ENCODE peak calls at places on chromosomes 2 and 18, in six cellular contexts. V is endothelial cell of umbilical vein, Z is A549, M is WTC11, C is K562, K is HCT116. S is an unnamed sample.

GRCh38 chr18:23173912-23174311 is 38.6 kb downstream of the CABLES1 start:
- DNase-seq in V (no peak), M (no peak), K (no peak), C (no peak), Z (no peak), S (no peak)

GRCh38 chr18:55511277-55511676 is 76.7 kb downstream of the TCF4 start:
- DNase-seq in K (no peak), Z (no peak), C (no peak), M (no peak), V (no peak), S (no peak)

GRCh38 chr18:10239138-10239537 is 215.3 kb upstream of the APCDD1 start:
- DNase-seq in C (no peak), K (no peak), V (peak; percentile 16), M (no peak), Z (no peak), S (no peak)

GRCh38 chr2:240996834-240997140 is 1.6 kb upstream of the SNED1 start:
- DNase-seq in V (no peak), K (no peak), C (no peak), M (no peak), Z (no peak), S (no peak)

GRCh38 chr18:49628993-49629795 is 67.3 kb downstream of the LIPG start:
- DNase-seq in Z (no peak), K (no peak), V (no peak), C (no peak), M (peak; percentile 33), S (no peak)

GRCh38 chr18:48428494-48429177 is 19.5 kb upstream of the ZBTB7C start:
- DNase-seq in M (no peak), C (no peak), K (no peak), V (no peak), Z (no peak), S (no peak)

GRCh38 chr2:61550375-61551209 is 12.4 kb upstream of the XPO1 start:
- DNase-seq in M (no peak), Z (no peak), K (no peak), V (no peak), C (no peak), S (no peak)

GRCh38 chr2:162126145-162126926 is 25.7 kb downstream of the GCG start:
- DNase-seq in M (no peak), K (no peak), Z (no peak), V (peak; percentile 57), C (no peak), S (peak; percentile 70)

GRCh38 chr18:8848541-8848940 is 143.2 kb downstream of the MTCL1 start:
- DNase-seq in M (no peak), K (no peak), Z (no peak), C (no peak), V (no peak), S (no peak)

GRCh38 chr18:13909541-13909940 is 5.8 kb downstream of the MC2R start:
- DNase-seq in M (no peak), Z (no peak), K (no peak), V (no peak), C (no peak), S (no peak)

GRCh38 chr2:157971702-157972101 is 95.6 kb upstream of the ACVR1 start:
- DNase-seq in K (no peak), M (no peak), V (no peak), C (no peak), Z (no peak), S (no peak)

GRCh38 chr18:35076556-35076955 is 35.3 kb downstream of the MAPRE2 start:
- DNase-seq in K (no peak), Z (no peak), C (no peak), V (peak; percentile 93), M (no peak), S (no peak)

GRCh38 chr2:45458909-45459563 is 152.0 kb downstream of the SRBD1 start:
- DNase-seq in M (no peak), Z (peak; percentile 33), V (peak; percentile 68), K (peak; percentile 28), C (no peak), S (peak; percentile 65)

GRCh38 chr2:51165534-51166260 is 133.8 kb upstream of the NRXN1 start:
- DNase-seq in K (no peak), C (no peak), M (no peak), Z (no peak), V (no peak), S (peak; percentile 9)

GRCh38 chr2:164538250-164538866 is 82.9 kb downstream of the GRB14 start:
- DNase-seq in C (no peak), K (peak; percentile 7), M (no peak), Z (peak; percentile 55), V (peak; percentile 56), S (peak; percentile 52)

GRCh38 chr2:37230581-37230980 is 815 bp downstream of the CEBPZ start:
- DNase-seq in C (peak; percentile 22), V (no peak), K (no peak), Z (peak; percentile 15), M (no peak), S (peak; percentile 40)

GRCh38 chr2:158498043-158498748 is 41.4 kb downstream of the PKP4 start:
- DNase-seq in Z (no peak), C (no peak), M (no peak), V (no peak), K (no peak), S (no peak)

GRCh38 chr18:40407913-40408312 is 1547.1 kb upstream of the PIK3C3 start:
- DNase-seq in M (no peak), Z (no peak), C (no peak), K (no peak), V (no peak), S (no peak)

GRCh38 chr18:40404284-40404683 is 1550.8 kb upstream of the PIK3C3 start:
- DNase-seq in Z (no peak), M (no peak), K (no peak), C (no peak), V (no peak), S (no peak)

DNA sequence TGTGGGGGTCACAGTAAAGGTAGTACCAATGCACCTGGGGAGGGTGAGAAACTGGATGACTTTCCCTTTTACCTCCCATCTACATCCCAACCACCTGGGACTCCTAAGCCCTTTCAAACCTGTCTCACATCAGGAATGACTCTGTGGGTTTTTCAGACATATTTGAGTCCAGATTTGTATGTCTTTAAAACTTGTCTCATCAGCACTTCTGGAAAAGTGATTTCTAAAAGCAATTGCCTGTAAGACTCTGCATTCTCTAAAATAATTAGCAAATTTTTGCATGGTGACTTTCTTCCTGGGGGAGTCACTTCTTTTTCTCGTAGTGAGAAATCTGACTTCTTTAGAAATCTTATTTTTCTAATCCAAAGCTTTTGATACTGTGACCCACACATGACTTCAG is 1553.0 kb upstream of the PIK3C3 start:
- DNase-seq in M (no peak), Z (no peak), C (no peak), V (no peak), K (no peak), S (no peak)
- TF ChIP-seq CTCF in M (no peak), Z (no peak), C (no peak), V (no peak), K (no peak), S (no peak)

GRCh38 chr18:63366991-63367240 is at the start of gene KDSR:
- DNase-seq in V (no peak), Z (no peak), M (no peak), C (no peak), K (no peak), S (no peak)

GRCh38 chr18:63367241-63367953 is 391 bp upstream of the KDSR start:
- DNase-seq in V (peak; percentile 98), C (peak; percentile 81), Z (peak; percentile 84), K (peak; percentile 94), M (peak; percentile 94), S (peak; percentile 97)

GRCh38 chr18:63366270-63366990 is 576 bp downstream of the KDSR start:
- DNase-seq in K (peak; percentile 32), Z (peak; percentile 68), C (peak; percentile 43), M (peak; percentile 57), V (peak; percentile 62), S (peak; percentile 69)

GRCh38 chr18:63365909-63366269 is 1.1 kb downstream of the KDSR start:
- DNase-seq in C (no peak), V (no peak), K (no peak), Z (peak; percentile 3), M (peak; percentile 10), S (peak; percentile 61)

DNA sequence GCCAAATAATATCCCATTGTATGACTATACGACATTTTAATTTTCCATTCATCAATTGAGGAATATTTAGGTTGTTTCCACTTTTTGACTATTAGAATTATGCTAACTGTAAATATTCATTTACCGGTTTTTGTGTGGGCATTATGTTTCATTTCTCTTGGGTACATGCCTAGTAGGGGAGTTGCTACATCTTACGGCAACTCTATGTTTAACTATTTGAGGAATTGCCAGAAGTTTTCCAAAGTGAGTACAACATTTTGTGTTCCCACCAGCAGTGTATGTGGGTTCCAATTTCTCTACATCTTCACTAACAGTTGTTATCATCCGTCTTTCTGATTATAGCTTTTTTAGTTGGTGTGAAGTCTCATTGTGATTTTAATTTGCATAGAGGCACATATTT is 1.6 kb upstream of the KDSR start:
- DNase-seq in M (no peak), V (no peak), K (no peak), Z (no peak), C (no peak), S (no peak)
- TF ChIP-seq MAX in M (no peak), V (no peak), K (no peak), Z (no peak), C (no peak), S (no peak)

GRCh38 chr2:215637658-215638057 is 201.8 kb upstream of the FN1 start:
- DNase-seq in M (no peak), Z (no peak), K (no peak), C (no peak), V (no peak), S (no peak)

GRCh38 chr2:215638687-215639086 is 202.8 kb upstream of the FN1 start:
- DNase-seq in M (no peak), Z (no peak), K (no peak), V (no peak), C (no peak), S (no peak)

GRCh38 chr2:215635071-215635787 is 199.4 kb upstream of the FN1 start:
- DNase-seq in V (no peak), C (no peak), Z (no peak), K (no peak), M (no peak), S (no peak)

GRCh38 chr2:215633360-215633759 is 197.5 kb upstream of the FN1 start:
- DNase-seq in C (no peak), Z (no peak), V (no peak), K (no peak), M (no peak), S (no peak)

GRCh38 chr2:215635788-215636139 is 199.9 kb upstream of the FN1 start:
- DNase-seq in K (no peak), M (no peak), V (peak; percentile 45), C (no peak), Z (no peak), S (no peak)
- TF ChIP-seq CTCF in K (peak; percentile 7), M (no peak), V (no peak), C (peak; percentile 15), Z (no peak), S (no peak)

DNA sequence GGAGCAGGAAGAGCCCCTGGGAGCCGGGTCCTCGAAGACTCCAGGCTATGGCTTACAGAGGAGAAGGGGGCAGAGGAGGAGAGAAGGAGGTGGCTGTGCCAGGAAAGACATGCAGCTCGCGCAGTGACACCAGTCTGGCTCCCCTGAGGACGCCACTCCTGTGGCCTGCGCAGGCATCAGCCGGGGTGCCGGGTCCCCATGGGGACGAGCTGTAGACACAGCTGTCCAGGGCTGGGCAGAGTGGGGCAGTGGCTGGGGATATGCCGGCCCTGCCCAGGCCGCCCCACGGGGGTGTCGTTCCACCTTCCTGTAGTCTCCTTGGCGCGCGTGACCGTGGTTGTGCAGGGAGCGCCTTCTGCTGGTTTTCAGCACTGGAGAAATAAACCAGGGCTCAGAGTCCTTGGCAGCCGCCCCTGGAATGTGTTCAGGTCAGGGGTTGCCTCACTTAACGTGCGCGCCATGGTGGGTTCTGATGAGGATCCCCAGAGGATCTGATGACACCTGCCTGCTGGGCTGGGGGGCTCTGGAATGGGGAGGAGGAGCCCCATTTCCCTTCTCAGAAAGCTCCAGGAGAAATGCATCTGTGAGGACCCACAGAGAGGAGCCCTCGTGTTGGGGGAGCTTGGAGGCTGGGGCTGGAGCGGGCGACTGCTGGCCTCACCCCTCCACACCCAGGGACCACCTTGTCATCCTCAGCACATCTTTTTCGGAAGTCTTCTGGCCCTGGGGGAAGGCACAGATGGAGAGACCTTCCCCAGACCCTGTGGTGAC is 26.7 kb downstream of the RAMP1 start:
- DNase-seq in V (no peak), Z (no peak), C (no peak), M (no peak), K (no peak), S (no peak)
- TF ChIP-seq MAX in V (no peak), Z (no peak), C (no peak), M (no peak), K (no peak), S (no peak)